ENCODE peak calls at places on chromosome 10, in eight cellular contexts. One of them, this sample, is unnamed.

GRCh38 chr10:78044179-78044578 is 10.5 kb downstream of the RPS24 start:
- DNase-seq in heart left ventricle: no peak
- DNase-seq in body of pancreas: no peak
- DNase-seq in Peyer's patch: no peak
- DNase-seq in H54: no peak
- DNase-seq in A549: no peak
- DNase-seq in gastrocnemius medialis: no peak
- DNase-seq in adrenal gland: no peak
- DNase-seq in this sample: no peak

GRCh38 chr10:46550076-46550790 is 6.2 kb downstream of the GPRIN2 start:
- DNase-seq in gastrocnemius medialis: peak
- DNase-seq in H54: no peak
- DNase-seq in A549: no peak
- DNase-seq in heart left ventricle: peak
- DNase-seq in adrenal gland: peak
- DNase-seq in body of pancreas: peak
- DNase-seq in Peyer's patch: peak
- DNase-seq in this sample: peak

GRCh38 chr10:19749185-19749729 is 67.0 kb upstream of the PLXDC2 start:
- DNase-seq in heart left ventricle: no peak
- DNase-seq in gastrocnemius medialis: no peak
- DNase-seq in Peyer's patch: no peak
- DNase-seq in A549: no peak
- DNase-seq in body of pancreas: no peak
- DNase-seq in adrenal gland: no peak
- DNase-seq in H54: no peak
- DNase-seq in this sample: no peak

GRCh38 chr10:118394557-118395194 is 52.6 kb upstream of the FAM204A start:
- DNase-seq in A549: no peak
- DNase-seq in heart left ventricle: no peak
- DNase-seq in gastrocnemius medialis: no peak
- DNase-seq in H54: no peak
- DNase-seq in adrenal gland: no peak
- DNase-seq in body of pancreas: no peak
- DNase-seq in Peyer's patch: no peak
- DNase-seq in this sample: no peak

GRCh38 chr10:22483132-22483531 is 137.8 kb downstream of the SPAG6 start:
- DNase-seq in H54: no peak
- DNase-seq in heart left ventricle: no peak
- DNase-seq in adrenal gland: no peak
- DNase-seq in body of pancreas: no peak
- DNase-seq in gastrocnemius medialis: no peak
- DNase-seq in Peyer's patch: no peak
- DNase-seq in A549: no peak
- DNase-seq in this sample: no peak

GRCh38 chr10:114297136-114297705 is 58.2 kb downstream of the VWA2 start:
- DNase-seq in H54: no peak
- DNase-seq in gastrocnemius medialis: no peak
- DNase-seq in adrenal gland: no peak
- DNase-seq in Peyer's patch: no peak
- DNase-seq in A549: no peak
- DNase-seq in body of pancreas: no peak
- DNase-seq in heart left ventricle: no peak
- DNase-seq in this sample: no peak

GRCh38 chr10:92011560-92012214 is 88.1 kb downstream of the BTAF1 start:
- DNase-seq in H54: peak
- DNase-seq in A549: peak
- DNase-seq in adrenal gland: no peak
- DNase-seq in body of pancreas: no peak
- DNase-seq in gastrocnemius medialis: no peak
- DNase-seq in Peyer's patch: no peak
- DNase-seq in heart left ventricle: no peak
- DNase-seq in this sample: no peak

GRCh38 chr10:55266797-55267196 is 465.8 kb upstream of the PCDH15 start:
- DNase-seq in gastrocnemius medialis: no peak
- DNase-seq in heart left ventricle: no peak
- DNase-seq in H54: no peak
- DNase-seq in body of pancreas: no peak
- DNase-seq in A549: no peak
- DNase-seq in adrenal gland: no peak
- DNase-seq in Peyer's patch: no peak
- DNase-seq in this sample: no peak

GRCh38 chr10:124060148-124060720 is 33.2 kb downstream of the CHST15 start:
- DNase-seq in adrenal gland: no peak
- DNase-seq in gastrocnemius medialis: no peak
- DNase-seq in heart left ventricle: no peak
- DNase-seq in H54: no peak
- DNase-seq in Peyer's patch: no peak
- DNase-seq in A549: no peak
- DNase-seq in body of pancreas: peak
- DNase-seq in this sample: no peak

GRCh38 chr10:118638680-118639079 is 43.2 kb upstream of the PRLHR start:
- DNase-seq in Peyer's patch: no peak
- DNase-seq in H54: no peak
- DNase-seq in gastrocnemius medialis: no peak
- DNase-seq in body of pancreas: no peak
- DNase-seq in A549: no peak
- DNase-seq in heart left ventricle: no peak
- DNase-seq in adrenal gland: no peak
- DNase-seq in this sample: no peak

GRCh38 chr10:76050291-76050625 is 618.8 kb downstream of the LRMDA start:
- DNase-seq in A549: no peak
- DNase-seq in gastrocnemius medialis: no peak
- DNase-seq in adrenal gland: no peak
- DNase-seq in body of pancreas: no peak
- DNase-seq in Peyer's patch: no peak
- DNase-seq in heart left ventricle: no peak
- DNase-seq in H54: no peak
- DNase-seq in this sample: no peak

GRCh38 chr10:130358981-130359650 is 222.9 kb downstream of the GLRX3 start:
- DNase-seq in adrenal gland: no peak
- DNase-seq in H54: no peak
- DNase-seq in body of pancreas: no peak
- DNase-seq in A549: no peak
- DNase-seq in Peyer's patch: no peak
- DNase-seq in gastrocnemius medialis: no peak
- DNase-seq in heart left ventricle: no peak
- DNase-seq in this sample: no peak

GRCh38 chr10:127738512-127739424 is 1.8 kb downstream of the FOXI2 start:
- DNase-seq in H54: no peak
- DNase-seq in adrenal gland: no peak
- DNase-seq in Peyer's patch: no peak
- DNase-seq in A549: no peak
- DNase-seq in heart left ventricle: no peak
- DNase-seq in body of pancreas: no peak
- DNase-seq in gastrocnemius medialis: no peak
- DNase-seq in this sample: no peak

GRCh38 chr10:50275650-50276235 is 24.4 kb upstream of the ASAH2 start:
- DNase-seq in adrenal gland: peak
- DNase-seq in body of pancreas: peak
- DNase-seq in Peyer's patch: peak
- DNase-seq in A549: peak
- DNase-seq in gastrocnemius medialis: no peak
- DNase-seq in H54: no peak
- DNase-seq in heart left ventricle: peak
- DNase-seq in this sample: peak

GRCh38 chr10:101879456-101880189 is 36.0 kb upstream of the KCNIP2 start:
- DNase-seq in A549: no peak
- DNase-seq in gastrocnemius medialis: no peak
- DNase-seq in H54: peak
- DNase-seq in body of pancreas: no peak
- DNase-seq in adrenal gland: no peak
- DNase-seq in heart left ventricle: no peak
- DNase-seq in Peyer's patch: no peak
- DNase-seq in this sample: no peak

GRCh38 chr10:125002423-125003145 is 60.7 kb downstream of the ZRANB1 start:
- DNase-seq in body of pancreas: peak
- DNase-seq in heart left ventricle: peak
- DNase-seq in adrenal gland: peak
- DNase-seq in A549: no peak
- DNase-seq in gastrocnemius medialis: peak
- DNase-seq in Peyer's patch: no peak
- DNase-seq in H54: no peak
- DNase-seq in this sample: peak

GRCh38 chr10:50490244-50490643 is 133.5 kb downstream of the SGMS1 start:
- DNase-seq in H54: no peak
- DNase-seq in A549: no peak
- DNase-seq in heart left ventricle: no peak
- DNase-seq in gastrocnemius medialis: no peak
- DNase-seq in Peyer's patch: no peak
- DNase-seq in body of pancreas: no peak
- DNase-seq in adrenal gland: no peak
- DNase-seq in this sample: no peak

GRCh38 chr10:32149257-32149955 is 93.2 kb upstream of the KIF5B start:
- DNase-seq in Peyer's patch: no peak
- DNase-seq in gastrocnemius medialis: peak
- DNase-seq in A549: no peak
- DNase-seq in adrenal gland: peak
- DNase-seq in heart left ventricle: peak
- DNase-seq in H54: peak
- DNase-seq in body of pancreas: peak
- DNase-seq in this sample: peak

GRCh38 chr10:119207713-119208552 is 562 bp downstream of the GRK5 start:
- DNase-seq in A549: peak
- DNase-seq in body of pancreas: peak
- DNase-seq in adrenal gland: peak
- DNase-seq in heart left ventricle: peak
- DNase-seq in H54: peak
- DNase-seq in gastrocnemius medialis: peak
- DNase-seq in Peyer's patch: peak
- DNase-seq in this sample: no peak

GRCh38 chr10:86020139-86020538 is 346.5 kb downstream of the GRID1 start:
- DNase-seq in Peyer's patch: no peak
- DNase-seq in gastrocnemius medialis: no peak
- DNase-seq in adrenal gland: no peak
- DNase-seq in H54: no peak
- DNase-seq in body of pancreas: no peak
- DNase-seq in A549: no peak
- DNase-seq in heart left ventricle: no peak
- DNase-seq in this sample: no peak

GRCh38 chr10:100183482-100183881 is 2.3 kb downstream of the ERLIN1 start:
- DNase-seq in H54: no peak
- DNase-seq in A549: no peak
- DNase-seq in adrenal gland: no peak
- DNase-seq in Peyer's patch: no peak
- DNase-seq in heart left ventricle: no peak
- DNase-seq in body of pancreas: no peak
- DNase-seq in gastrocnemius medialis: no peak
- DNase-seq in this sample: no peak

GRCh38 chr10:123136806-123137642 is 1.3 kb downstream of the HMX3 start:
- DNase-seq in body of pancreas: no peak
- DNase-seq in Peyer's patch: no peak
- DNase-seq in H54: no peak
- DNase-seq in adrenal gland: no peak
- DNase-seq in A549: no peak
- DNase-seq in heart left ventricle: no peak
- DNase-seq in gastrocnemius medialis: no peak
- DNase-seq in this sample: no peak

GRCh38 chr10:95236068-95236903 is 42.2 kb downstream of the ACSM6 start:
- DNase-seq in body of pancreas: no peak
- DNase-seq in A549: no peak
- DNase-seq in adrenal gland: no peak
- DNase-seq in H54: no peak
- DNase-seq in Peyer's patch: no peak
- DNase-seq in heart left ventricle: no peak
- DNase-seq in gastrocnemius medialis: no peak
- DNase-seq in this sample: no peak

GRCh38 chr10:43983856-43984271 is 335.2 kb upstream of the ZNF32 start:
- DNase-seq in gastrocnemius medialis: no peak
- DNase-seq in heart left ventricle: no peak
- DNase-seq in body of pancreas: no peak
- DNase-seq in adrenal gland: no peak
- DNase-seq in Peyer's patch: no peak
- DNase-seq in H54: no peak
- DNase-seq in A549: no peak
- DNase-seq in this sample: no peak
- TF ChIP-seq POLR2A in gastrocnemius medialis: no peak
- TF ChIP-seq POLR2A in heart left ventricle: no peak
- TF ChIP-seq POLR2A in body of pancreas: no peak
- TF ChIP-seq POLR2A in adrenal gland: no peak
- TF ChIP-seq POLR2A in Peyer's patch: no peak
- TF ChIP-seq POLR2A in H54: no peak
- TF ChIP-seq POLR2A in A549: no peak
- TF ChIP-seq POLR2A in this sample: no peak

GRCh38 chr10:68342909-68343516 is 10.3 kb upstream of the PBLD start:
- DNase-seq in H54: no peak
- DNase-seq in gastrocnemius medialis: no peak
- DNase-seq in Peyer's patch: no peak
- DNase-seq in A549: no peak
- DNase-seq in heart left ventricle: no peak
- DNase-seq in body of pancreas: no peak
- DNase-seq in adrenal gland: no peak
- DNase-seq in this sample: no peak
- TF ChIP-seq POLR2A in H54: no peak
- TF ChIP-seq POLR2A in gastrocnemius medialis: no peak
- TF ChIP-seq POLR2A in Peyer's patch: no peak
- TF ChIP-seq POLR2A in A549: no peak
- TF ChIP-seq POLR2A in heart left ventricle: no peak
- TF ChIP-seq POLR2A in body of pancreas: no peak
- TF ChIP-seq POLR2A in adrenal gland: no peak
- TF ChIP-seq POLR2A in this sample: no peak

DNA sequence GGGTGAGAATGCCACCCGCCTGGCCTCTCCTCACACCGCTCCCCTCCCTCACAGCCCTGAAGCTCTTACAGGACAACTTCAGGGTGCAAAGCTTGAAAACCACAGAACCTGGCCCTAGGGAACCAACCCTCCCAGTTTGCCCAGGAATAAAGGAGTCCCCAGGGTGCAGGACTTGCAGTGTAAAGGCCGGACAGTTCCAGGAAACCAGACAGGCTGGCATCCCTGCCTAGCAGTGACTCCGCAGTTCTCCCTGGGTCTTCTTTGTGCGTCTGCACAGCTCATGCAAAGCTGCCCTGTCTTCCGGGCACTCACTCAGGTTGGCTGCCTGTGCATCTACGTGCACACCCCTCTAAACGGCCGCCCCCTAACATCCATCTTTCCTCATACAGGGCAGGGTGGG is 36.1 kb downstream of the HSPA12A start:
- DNase-seq in gastrocnemius medialis: no peak
- DNase-seq in H54: no peak
- DNase-seq in Peyer's patch: no peak
- DNase-seq in body of pancreas: no peak
- DNase-seq in A549: no peak
- DNase-seq in heart left ventricle: no peak
- DNase-seq in adrenal gland: no peak
- DNase-seq in this sample: no peak
- TF ChIP-seq POLR2A in gastrocnemius medialis: no peak
- TF ChIP-seq POLR2A in H54: no peak
- TF ChIP-seq POLR2A in Peyer's patch: no peak
- TF ChIP-seq POLR2A in body of pancreas: no peak
- TF ChIP-seq POLR2A in A549: no peak
- TF ChIP-seq POLR2A in heart left ventricle: no peak
- TF ChIP-seq POLR2A in adrenal gland: no peak
- TF ChIP-seq POLR2A in this sample: no peak

DNA sequence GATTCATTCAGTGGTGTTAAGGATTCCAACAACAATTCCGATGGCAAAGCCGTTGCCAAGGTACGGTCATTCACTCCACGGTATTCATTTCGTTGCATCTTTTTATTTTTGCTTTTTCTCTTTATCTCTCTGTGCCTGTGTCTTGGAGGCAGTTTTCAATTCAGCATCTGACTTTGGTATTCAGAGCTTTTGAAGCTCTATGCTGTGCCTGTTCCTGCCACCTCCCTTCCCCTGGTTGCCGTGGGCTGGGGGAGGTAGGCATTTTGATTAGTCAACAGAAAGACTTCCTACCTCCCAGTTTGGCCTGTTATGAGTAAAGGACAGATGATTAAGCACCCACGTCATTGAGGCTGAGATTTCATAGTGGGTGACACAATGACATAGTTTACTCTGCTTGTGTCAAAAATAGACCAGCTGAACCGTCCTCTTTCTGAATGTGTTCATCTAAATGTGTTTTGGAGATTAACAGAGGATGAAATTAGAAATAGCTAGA is 149.5 kb downstream of the ARID5B start:
- DNase-seq in A549: peak
- DNase-seq in gastrocnemius medialis: peak
- DNase-seq in body of pancreas: no peak
- DNase-seq in heart left ventricle: peak
- DNase-seq in adrenal gland: peak
- DNase-seq in Peyer's patch: peak
- DNase-seq in H54: peak
- DNase-seq in this sample: no peak
- TF ChIP-seq POLR2A in A549: no peak
- TF ChIP-seq POLR2A in gastrocnemius medialis: peak
- TF ChIP-seq POLR2A in body of pancreas: peak
- TF ChIP-seq POLR2A in heart left ventricle: no peak
- TF ChIP-seq POLR2A in adrenal gland: peak
- TF ChIP-seq POLR2A in Peyer's patch: no peak
- TF ChIP-seq POLR2A in H54: no peak
- TF ChIP-seq POLR2A in this sample: no peak

This sample was measured in GM12891.